ENCODE peak calls at places on chromosomes 1 and 21, in nine cellular contexts. One of them, this sample, is unnamed.

GRCh38 chr21:43712268-43712942 is 6.5 kb upstream of the PDXK start:
- DNase-seq in prostate gland: peak; percentile 88
- DNase-seq in GM23248: peak; percentile 78
- DNase-seq in IMR-90: peak; percentile 32
- DNase-seq in suprapubic skin: no peak
- DNase-seq in cardiac muscle cell: no peak
- DNase-seq in mesendoderm: peak; percentile 79
- DNase-seq in NT2/D1: no peak
- DNase-seq in neural progenitor cell: no peak
- DNase-seq in this sample: no peak

GRCh38 chr1:154272217-154272998 is at the start of gene HAX1:
- DNase-seq in prostate gland: peak; percentile 88
- DNase-seq in GM23248: peak; percentile 96
- DNase-seq in IMR-90: peak; percentile 97
- DNase-seq in suprapubic skin: peak; percentile 95
- DNase-seq in cardiac muscle cell: peak; percentile 98
- DNase-seq in mesendoderm: peak; percentile 98
- DNase-seq in NT2/D1: peak; percentile 84
- DNase-seq in neural progenitor cell: peak; percentile 92
- DNase-seq in this sample: peak; percentile 96

GRCh38 chr1:47179988-47180563 is 9.8 kb downstream of the PDZK1IP1 start:
- DNase-seq in prostate gland: no peak
- DNase-seq in GM23248: no peak
- DNase-seq in IMR-90: no peak
- DNase-seq in suprapubic skin: no peak
- DNase-seq in cardiac muscle cell: no peak
- DNase-seq in mesendoderm: no peak
- DNase-seq in NT2/D1: no peak
- DNase-seq in neural progenitor cell: no peak
- DNase-seq in this sample: no peak

GRCh38 chr1:178918955-178919354 is 48.1 kb upstream of the ANGPTL1 start:
- DNase-seq in prostate gland: no peak
- DNase-seq in GM23248: no peak
- DNase-seq in IMR-90: no peak
- DNase-seq in suprapubic skin: no peak
- DNase-seq in cardiac muscle cell: no peak
- DNase-seq in mesendoderm: no peak
- DNase-seq in NT2/D1: no peak
- DNase-seq in neural progenitor cell: no peak
- DNase-seq in this sample: no peak

GRCh38 chr1:24391882-24392603 is 21.5 kb downstream of the STPG1 start:
- DNase-seq in prostate gland: peak; percentile 70
- DNase-seq in GM23248: peak; percentile 74
- DNase-seq in IMR-90: peak; percentile 51
- DNase-seq in suprapubic skin: peak; percentile 80
- DNase-seq in cardiac muscle cell: peak; percentile 66
- DNase-seq in mesendoderm: peak; percentile 78
- DNase-seq in NT2/D1: peak; percentile 80
- DNase-seq in neural progenitor cell: peak; percentile 86
- DNase-seq in this sample: peak; percentile 53

GRCh38 chr1:6348511-6349191 is 44.9 kb downstream of the ACOT7 start:
- DNase-seq in prostate gland: no peak
- DNase-seq in GM23248: no peak
- DNase-seq in IMR-90: peak; percentile 32
- DNase-seq in suprapubic skin: no peak
- DNase-seq in cardiac muscle cell: peak; percentile 88
- DNase-seq in mesendoderm: peak; percentile 62
- DNase-seq in NT2/D1: no peak
- DNase-seq in neural progenitor cell: peak; percentile 55
- DNase-seq in this sample: no peak

GRCh38 chr1:247043406-247043805 is 35.2 kb downstream of the ZNF670 start:
- DNase-seq in prostate gland: no peak
- DNase-seq in GM23248: no peak
- DNase-seq in IMR-90: no peak
- DNase-seq in suprapubic skin: no peak
- DNase-seq in cardiac muscle cell: no peak
- DNase-seq in mesendoderm: no peak
- DNase-seq in NT2/D1: no peak
- DNase-seq in neural progenitor cell: no peak
- DNase-seq in this sample: no peak

GRCh38 chr1:41255978-41256377 is 13.9 kb upstream of the SCMH1 start:
- DNase-seq in prostate gland: no peak
- DNase-seq in GM23248: peak; percentile 24
- DNase-seq in IMR-90: peak; percentile 8
- DNase-seq in suprapubic skin: no peak
- DNase-seq in cardiac muscle cell: peak; percentile 34
- DNase-seq in mesendoderm: no peak
- DNase-seq in NT2/D1: no peak
- DNase-seq in neural progenitor cell: no peak
- DNase-seq in this sample: no peak

GRCh38 chr1:113456967-113457366 is 66.7 kb downstream of the MAGI3 start:
- DNase-seq in prostate gland: peak; percentile 68
- DNase-seq in GM23248: peak; percentile 96
- DNase-seq in IMR-90: peak; percentile 98
- DNase-seq in suprapubic skin: no peak
- DNase-seq in cardiac muscle cell: peak; percentile 93
- DNase-seq in mesendoderm: peak; percentile 6
- DNase-seq in NT2/D1: no peak
- DNase-seq in neural progenitor cell: no peak
- DNase-seq in this sample: peak; percentile 52

GRCh38 chr1:170932236-170932635 is 3.1 kb upstream of the MROH9 start:
- DNase-seq in prostate gland: no peak
- DNase-seq in GM23248: no peak
- DNase-seq in IMR-90: no peak
- DNase-seq in suprapubic skin: no peak
- DNase-seq in cardiac muscle cell: no peak
- DNase-seq in mesendoderm: no peak
- DNase-seq in NT2/D1: no peak
- DNase-seq in neural progenitor cell: no peak
- DNase-seq in this sample: no peak

GRCh38 chr1:81305997-81306452 is 494.7 kb upstream of the ADGRL2 start:
- DNase-seq in prostate gland: peak; percentile 25
- DNase-seq in GM23248: peak; percentile 54
- DNase-seq in IMR-90: peak; percentile 54
- DNase-seq in suprapubic skin: no peak
- DNase-seq in cardiac muscle cell: peak; percentile 65
- DNase-seq in mesendoderm: peak; percentile 74
- DNase-seq in NT2/D1: no peak
- DNase-seq in neural progenitor cell: peak; percentile 62
- DNase-seq in this sample: no peak

GRCh38 chr1:2554621-2555387 is 1.4 kb upstream of the TNFRSF14 start:
- DNase-seq in prostate gland: no peak
- DNase-seq in GM23248: no peak
- DNase-seq in IMR-90: no peak
- DNase-seq in suprapubic skin: no peak
- DNase-seq in cardiac muscle cell: peak; percentile 29
- DNase-seq in mesendoderm: peak; percentile 19
- DNase-seq in NT2/D1: no peak
- DNase-seq in neural progenitor cell: peak; percentile 64
- DNase-seq in this sample: no peak

GRCh38 chr1:115192200-115192767 is 103.0 kb upstream of the TSPAN2 start:
- DNase-seq in prostate gland: no peak
- DNase-seq in GM23248: peak; percentile 49
- DNase-seq in IMR-90: peak; percentile 36
- DNase-seq in suprapubic skin: no peak
- DNase-seq in cardiac muscle cell: no peak
- DNase-seq in mesendoderm: no peak
- DNase-seq in NT2/D1: no peak
- DNase-seq in neural progenitor cell: no peak
- DNase-seq in this sample: no peak

GRCh38 chr1:87598429-87598828 is 269.7 kb downstream of the LMO4 start:
- DNase-seq in prostate gland: no peak
- DNase-seq in GM23248: no peak
- DNase-seq in IMR-90: no peak
- DNase-seq in suprapubic skin: no peak
- DNase-seq in cardiac muscle cell: no peak
- DNase-seq in mesendoderm: peak; percentile 91
- DNase-seq in NT2/D1: peak; percentile 33
- DNase-seq in neural progenitor cell: peak; percentile 72
- DNase-seq in this sample: no peak

GRCh38 chr1:1985375-1986050 is 18.1 kb downstream of the CFAP74 start:
- DNase-seq in prostate gland: no peak
- DNase-seq in GM23248: no peak
- DNase-seq in IMR-90: no peak
- DNase-seq in suprapubic skin: no peak
- DNase-seq in cardiac muscle cell: no peak
- DNase-seq in mesendoderm: no peak
- DNase-seq in NT2/D1: no peak
- DNase-seq in neural progenitor cell: no peak
- DNase-seq in this sample: no peak

GRCh38 chr1:200873671-200874397 is 1.1 kb downstream of the GPR25 start:
- DNase-seq in prostate gland: no peak
- DNase-seq in GM23248: peak; percentile 30
- DNase-seq in IMR-90: no peak
- DNase-seq in suprapubic skin: no peak
- DNase-seq in cardiac muscle cell: peak; percentile 10
- DNase-seq in mesendoderm: no peak
- DNase-seq in NT2/D1: no peak
- DNase-seq in neural progenitor cell: no peak
- DNase-seq in this sample: no peak

GRCh38 chr1:15755643-15756040 is 3.0 kb upstream of the FBLIM1 start:
- DNase-seq in prostate gland: no peak
- DNase-seq in GM23248: peak; percentile 54
- DNase-seq in IMR-90: no peak
- DNase-seq in suprapubic skin: no peak
- DNase-seq in cardiac muscle cell: no peak
- DNase-seq in mesendoderm: no peak
- DNase-seq in NT2/D1: no peak
- DNase-seq in neural progenitor cell: no peak
- DNase-seq in this sample: no peak

DNA sequence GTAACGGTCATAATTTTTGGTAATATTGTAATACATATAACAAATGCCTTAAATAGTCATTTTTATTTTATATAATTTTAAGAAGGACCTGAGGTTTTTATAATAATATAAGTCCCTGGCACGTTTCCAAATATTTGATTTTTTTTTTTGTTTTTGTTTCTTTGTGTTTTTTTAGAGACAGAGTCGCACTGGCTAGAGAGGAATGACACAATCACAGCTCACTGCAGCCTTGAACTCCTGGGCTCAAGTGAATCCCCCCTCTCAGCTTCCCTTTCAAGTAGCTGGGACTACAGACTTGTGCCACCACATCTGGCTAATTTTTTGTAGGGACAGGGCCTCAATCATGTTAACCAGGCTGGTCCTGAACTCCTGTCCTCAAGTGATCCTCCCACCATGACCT is 29.7 kb downstream of the ARHGAP29 start:
- DNase-seq in prostate gland: no peak
- DNase-seq in GM23248: no peak
- DNase-seq in IMR-90: no peak
- DNase-seq in suprapubic skin: no peak
- DNase-seq in cardiac muscle cell: no peak
- DNase-seq in mesendoderm: no peak
- DNase-seq in NT2/D1: no peak
- DNase-seq in neural progenitor cell: no peak
- DNase-seq in this sample: no peak
- H3K36me3 ChIP-seq in prostate gland: no peaks in the 10 kb centered on the region
- H3K36me3 ChIP-seq in GM23248: peaks cover 75% of the 10 kb centered on the region
- H3K36me3 ChIP-seq in IMR-90: peaks cover 9% of the 10 kb centered on the region
- H3K36me3 ChIP-seq in suprapubic skin: peaks cover 23% of the 10 kb centered on the region
- H3K36me3 ChIP-seq in cardiac muscle cell: peaks cover 15% of the 10 kb centered on the region
- H3K36me3 ChIP-seq in mesendoderm: no peaks in the 10 kb centered on the region
- H3K36me3 ChIP-seq in NT2/D1: peaks cover 10% of the 10 kb centered on the region
- H3K36me3 ChIP-seq in neural progenitor cell: peaks cover 3% of the 10 kb centered on the region
- H3K36me3 ChIP-seq in this sample: no peaks in the 10 kb centered on the region

DNA sequence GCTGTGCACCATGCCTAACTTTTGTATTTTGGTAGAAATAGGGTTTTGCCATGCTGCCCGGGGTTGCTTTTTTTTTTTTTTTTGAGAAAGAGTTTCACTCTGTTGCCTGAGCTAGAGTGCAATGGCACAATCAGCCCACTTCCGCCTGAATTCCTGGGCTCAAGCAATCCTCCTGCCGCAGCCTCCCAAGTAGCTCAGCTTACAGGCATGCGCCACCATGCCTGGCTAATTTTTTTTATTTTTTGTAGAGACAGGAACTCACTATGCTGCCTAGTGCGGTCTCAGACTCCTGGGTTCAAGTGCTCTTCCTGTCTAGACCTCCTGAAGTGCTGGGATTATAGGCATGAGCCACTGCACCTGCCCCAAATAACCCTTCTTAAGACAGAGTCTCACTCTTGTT is 153.5 kb downstream of the SLC45A1 start:
- DNase-seq in prostate gland: no peak
- DNase-seq in GM23248: no peak
- DNase-seq in IMR-90: no peak
- DNase-seq in suprapubic skin: no peak
- DNase-seq in cardiac muscle cell: no peak
- DNase-seq in mesendoderm: no peak
- DNase-seq in NT2/D1: no peak
- DNase-seq in neural progenitor cell: no peak
- DNase-seq in this sample: no peak
- H3K4me1 ChIP-seq in prostate gland: peaks cover 10% of the 10 kb centered on the region
- H3K4me1 ChIP-seq in GM23248: peaks cover 12% of the 10 kb centered on the region
- H3K4me1 ChIP-seq in IMR-90: peaks cover 7% of the 10 kb centered on the region
- H3K4me1 ChIP-seq in suprapubic skin: peaks cover 10% of the 10 kb centered on the region
- H3K4me1 ChIP-seq in cardiac muscle cell: peaks cover 3% of the 10 kb centered on the region
- H3K4me1 ChIP-seq in mesendoderm: peaks cover 2% of the 10 kb centered on the region
- H3K4me1 ChIP-seq in NT2/D1: peaks cover 4% of the 10 kb centered on the region
- H3K4me1 ChIP-seq in neural progenitor cell: peaks cover 33% of the 10 kb centered on the region
- H3K4me1 ChIP-seq in this sample: peaks cover 3% of the 10 kb centered on the region

GRCh38 chr1:197116156-197116555 is 30.3 kb downstream of the ASPM start:
- DNase-seq in prostate gland: no peak
- DNase-seq in GM23248: no peak
- DNase-seq in IMR-90: no peak
- DNase-seq in suprapubic skin: no peak
- DNase-seq in cardiac muscle cell: no peak
- DNase-seq in mesendoderm: no peak
- DNase-seq in NT2/D1: no peak
- DNase-seq in neural progenitor cell: no peak
- DNase-seq in this sample: no peak
- H3K36me3 ChIP-seq in prostate gland: no peaks in the 10 kb centered on the region
- H3K36me3 ChIP-seq in GM23248: peaks cover 3% of the 10 kb centered on the region
- H3K36me3 ChIP-seq in IMR-90: no peaks in the 10 kb centered on the region
- H3K36me3 ChIP-seq in suprapubic skin: no peaks in the 10 kb centered on the region
- H3K36me3 ChIP-seq in cardiac muscle cell: peaks cover 6% of the 10 kb centered on the region
- H3K36me3 ChIP-seq in mesendoderm: peaks cover 2% of the 10 kb centered on the region
- H3K36me3 ChIP-seq in NT2/D1: peaks cover 81% of the 10 kb centered on the region
- H3K36me3 ChIP-seq in neural progenitor cell: peaks cover 30% of the 10 kb centered on the region
- H3K36me3 ChIP-seq in this sample: no peaks in the 10 kb centered on the region

DNA sequence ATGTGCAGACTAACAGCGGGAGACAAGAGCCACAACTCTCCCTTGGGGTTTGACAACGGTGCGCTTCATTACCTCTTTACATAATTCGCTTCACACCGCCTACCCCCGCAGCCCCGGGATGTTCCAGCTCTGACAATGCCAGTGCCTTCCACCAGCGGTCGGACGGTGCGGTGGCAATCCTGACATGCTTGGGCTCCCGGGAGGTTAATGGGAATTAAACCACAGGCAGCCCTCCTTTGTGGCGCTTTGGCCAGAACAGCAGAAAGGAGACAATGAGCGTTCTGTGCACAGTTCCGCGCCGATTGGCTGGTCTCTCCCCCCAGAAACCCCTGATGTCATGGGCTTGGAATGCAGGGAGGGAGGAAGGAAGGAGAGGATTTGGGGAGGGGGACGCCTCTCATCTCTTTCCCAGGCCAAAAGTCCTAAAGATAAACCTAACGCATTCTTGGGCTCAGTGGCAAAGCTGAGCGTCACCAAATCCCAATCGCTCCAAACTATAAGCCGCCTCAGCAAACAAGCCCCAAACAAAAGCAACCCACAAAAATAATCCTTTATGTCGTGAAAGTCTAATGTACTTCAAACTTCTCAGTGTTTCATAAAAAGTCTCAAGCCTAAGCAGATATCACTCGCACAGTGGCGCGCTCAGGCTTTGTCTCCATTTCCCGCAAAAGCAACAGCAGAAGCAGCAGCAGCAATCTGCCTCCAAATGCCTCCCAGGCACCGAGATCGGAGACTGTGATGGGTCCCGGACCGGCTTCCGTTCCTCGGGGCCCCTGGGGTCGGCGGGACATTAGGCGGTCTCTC is 1.1 kb downstream of the CNN3 start:
- DNase-seq in prostate gland: peak; percentile 74
- DNase-seq in GM23248: peak; percentile 86
- DNase-seq in IMR-90: peak; percentile 87
- DNase-seq in suprapubic skin: peak; percentile 82
- DNase-seq in cardiac muscle cell: peak; percentile 95
- DNase-seq in mesendoderm: peak; percentile 100
- DNase-seq in NT2/D1: peak; percentile 98
- DNase-seq in neural progenitor cell: peak; percentile 99
- DNase-seq in this sample: peak; percentile 79
- H3K4me1 ChIP-seq in prostate gland: peaks cover 17% of the 10 kb centered on the region
- H3K4me1 ChIP-seq in GM23248: peaks cover 37% of the 10 kb centered on the region
- H3K4me1 ChIP-seq in IMR-90: peaks cover 23% of the 10 kb centered on the region
- H3K4me1 ChIP-seq in suprapubic skin: peaks cover 70% of the 10 kb centered on the region
- H3K4me1 ChIP-seq in cardiac muscle cell: peaks cover 35% of the 10 kb centered on the region
- H3K4me1 ChIP-seq in mesendoderm: peaks cover 12% of the 10 kb centered on the region
- H3K4me1 ChIP-seq in NT2/D1: peaks cover 6% of the 10 kb centered on the region
- H3K4me1 ChIP-seq in neural progenitor cell: peaks cover 63% of the 10 kb centered on the region
- H3K4me1 ChIP-seq in this sample: peaks cover 6% of the 10 kb centered on the region